ENCODE peak calls at places on chromosome 14, in ten cellular contexts. One of them, this sample, is unnamed.

GRCh38 chr14:25349269-25349668 is 299.3 kb upstream of the STXBP6 start:
- DNase-seq in K562: no peak
- DNase-seq in HepG2: no peak
- DNase-seq in suprapubic skin: no peak
- DNase-seq in GM12891: no peak
- DNase-seq in Panc1: no peak
- DNase-seq in SK-N-SH: no peak
- DNase-seq in stomach: no peak
- DNase-seq in HCT116: no peak
- DNase-seq in transverse colon: no peak
- DNase-seq in this sample: no peak

GRCh38 chr14:54653764-54654469 is 87.0 kb downstream of the SAMD4A start:
- DNase-seq in K562: no peak
- DNase-seq in HepG2: peak
- DNase-seq in suprapubic skin: no peak
- DNase-seq in GM12891: no peak
- DNase-seq in Panc1: no peak
- DNase-seq in SK-N-SH: no peak
- DNase-seq in stomach: no peak
- DNase-seq in HCT116: no peak
- DNase-seq in transverse colon: peak
- DNase-seq in this sample: no peak

GRCh38 chr14:96307434-96307833 is 51.4 kb downstream of the BDKRB1 start:
- DNase-seq in K562: no peak
- DNase-seq in HepG2: peak
- DNase-seq in suprapubic skin: no peak
- DNase-seq in GM12891: no peak
- DNase-seq in Panc1: no peak
- DNase-seq in SK-N-SH: no peak
- DNase-seq in stomach: no peak
- DNase-seq in HCT116: no peak
- DNase-seq in transverse colon: no peak
- DNase-seq in this sample: no peak

GRCh38 chr14:101128478-101129450 is 225.2 kb upstream of the RTL1 start:
- DNase-seq in K562: no peak
- DNase-seq in HepG2: no peak
- DNase-seq in suprapubic skin: peak
- DNase-seq in GM12891: no peak
- DNase-seq in Panc1: no peak
- DNase-seq in SK-N-SH: peak
- DNase-seq in stomach: peak
- DNase-seq in HCT116: no peak
- DNase-seq in transverse colon: no peak
- DNase-seq in this sample: peak

GRCh38 chr14:91373591-91374245 is 43.9 kb downstream of the CCDC88C start:
- DNase-seq in K562: no peak
- DNase-seq in HepG2: no peak
- DNase-seq in suprapubic skin: no peak
- DNase-seq in GM12891: peak
- DNase-seq in Panc1: no peak
- DNase-seq in SK-N-SH: peak
- DNase-seq in stomach: no peak
- DNase-seq in HCT116: no peak
- DNase-seq in transverse colon: no peak
- DNase-seq in this sample: no peak

GRCh38 chr14:50882932-50883826 is 11.3 kb downstream of the ABHD12B start:
- DNase-seq in K562: no peak
- DNase-seq in HepG2: no peak
- DNase-seq in suprapubic skin: no peak
- DNase-seq in GM12891: no peak
- DNase-seq in Panc1: no peak
- DNase-seq in SK-N-SH: no peak
- DNase-seq in stomach: peak
- DNase-seq in HCT116: no peak
- DNase-seq in transverse colon: peak
- DNase-seq in this sample: no peak

GRCh38 chr14:54105898-54106297 is 149.3 kb upstream of the BMP4 start:
- DNase-seq in K562: no peak
- DNase-seq in HepG2: no peak
- DNase-seq in suprapubic skin: no peak
- DNase-seq in GM12891: no peak
- DNase-seq in Panc1: no peak
- DNase-seq in SK-N-SH: no peak
- DNase-seq in stomach: peak
- DNase-seq in HCT116: peak
- DNase-seq in transverse colon: no peak
- DNase-seq in this sample: no peak

GRCh38 chr14:68941820-68942219 is 37.3 kb downstream of the ACTN1 start:
- DNase-seq in K562: no peak
- DNase-seq in HepG2: peak
- DNase-seq in suprapubic skin: no peak
- DNase-seq in GM12891: no peak
- DNase-seq in Panc1: no peak
- DNase-seq in SK-N-SH: no peak
- DNase-seq in stomach: peak
- DNase-seq in HCT116: no peak
- DNase-seq in transverse colon: peak
- DNase-seq in this sample: peak

GRCh38 chr14:73763396-73763795 is 49.2 kb upstream of the PNMA1 start:
- DNase-seq in K562: no peak
- DNase-seq in HepG2: peak
- DNase-seq in suprapubic skin: no peak
- DNase-seq in GM12891: no peak
- DNase-seq in Panc1: no peak
- DNase-seq in SK-N-SH: no peak
- DNase-seq in stomach: no peak
- DNase-seq in HCT116: no peak
- DNase-seq in transverse colon: peak
- DNase-seq in this sample: no peak

GRCh38 chr14:99602788-99603415 is 1.1 kb downstream of the CCDC85C start:
- DNase-seq in K562: no peak
- DNase-seq in HepG2: no peak
- DNase-seq in suprapubic skin: no peak
- DNase-seq in GM12891: no peak
- DNase-seq in Panc1: no peak
- DNase-seq in SK-N-SH: no peak
- DNase-seq in stomach: no peak
- DNase-seq in HCT116: no peak
- DNase-seq in transverse colon: no peak
- DNase-seq in this sample: no peak

GRCh38 chr14:61749264-61749663 is 13.0 kb upstream of the SNAPC1 start:
- DNase-seq in K562: peak
- DNase-seq in HepG2: no peak
- DNase-seq in suprapubic skin: no peak
- DNase-seq in GM12891: no peak
- DNase-seq in Panc1: no peak
- DNase-seq in SK-N-SH: no peak
- DNase-seq in stomach: no peak
- DNase-seq in HCT116: no peak
- DNase-seq in transverse colon: no peak
- DNase-seq in this sample: no peak

GRCh38 chr14:61749867-61750266 is 12.4 kb upstream of the SNAPC1 start:
- DNase-seq in K562: peak
- DNase-seq in HepG2: peak
- DNase-seq in suprapubic skin: no peak
- DNase-seq in GM12891: no peak
- DNase-seq in Panc1: no peak
- DNase-seq in SK-N-SH: no peak
- DNase-seq in stomach: no peak
- DNase-seq in HCT116: no peak
- DNase-seq in transverse colon: peak
- DNase-seq in this sample: no peak

GRCh38 chr14:61751475-61751989 is 10.7 kb upstream of the SNAPC1 start:
- DNase-seq in K562: no peak
- DNase-seq in HepG2: no peak
- DNase-seq in suprapubic skin: no peak
- DNase-seq in GM12891: no peak
- DNase-seq in Panc1: no peak
- DNase-seq in SK-N-SH: no peak
- DNase-seq in stomach: no peak
- DNase-seq in HCT116: no peak
- DNase-seq in transverse colon: no peak
- DNase-seq in this sample: no peak

GRCh38 chr14:61752626-61753025 is 9.6 kb upstream of the SNAPC1 start:
- DNase-seq in K562: no peak
- DNase-seq in HepG2: no peak
- DNase-seq in suprapubic skin: no peak
- DNase-seq in GM12891: no peak
- DNase-seq in Panc1: no peak
- DNase-seq in SK-N-SH: no peak
- DNase-seq in stomach: no peak
- DNase-seq in HCT116: no peak
- DNase-seq in transverse colon: no peak
- DNase-seq in this sample: no peak

GRCh38 chr14:61750708-61751474 is 11.3 kb upstream of the SNAPC1 start:
- DNase-seq in K562: peak
- DNase-seq in HepG2: no peak
- DNase-seq in suprapubic skin: peak
- DNase-seq in GM12891: peak
- DNase-seq in Panc1: no peak
- DNase-seq in SK-N-SH: peak
- DNase-seq in stomach: peak
- DNase-seq in HCT116: peak
- DNase-seq in transverse colon: peak
- DNase-seq in this sample: peak
- TF ChIP-seq POLR2AphosphoS5 in K562: peak
- TF ChIP-seq POLR2AphosphoS5 in HepG2: no peak
- TF ChIP-seq POLR2AphosphoS5 in suprapubic skin: no peak
- TF ChIP-seq POLR2AphosphoS5 in GM12891: peak
- TF ChIP-seq POLR2AphosphoS5 in Panc1: peak
- TF ChIP-seq POLR2AphosphoS5 in SK-N-SH: peak
- TF ChIP-seq POLR2AphosphoS5 in stomach: peak
- TF ChIP-seq POLR2AphosphoS5 in HCT116: peak
- TF ChIP-seq POLR2AphosphoS5 in transverse colon: peak
- TF ChIP-seq POLR2AphosphoS5 in this sample: no peak

DNA sequence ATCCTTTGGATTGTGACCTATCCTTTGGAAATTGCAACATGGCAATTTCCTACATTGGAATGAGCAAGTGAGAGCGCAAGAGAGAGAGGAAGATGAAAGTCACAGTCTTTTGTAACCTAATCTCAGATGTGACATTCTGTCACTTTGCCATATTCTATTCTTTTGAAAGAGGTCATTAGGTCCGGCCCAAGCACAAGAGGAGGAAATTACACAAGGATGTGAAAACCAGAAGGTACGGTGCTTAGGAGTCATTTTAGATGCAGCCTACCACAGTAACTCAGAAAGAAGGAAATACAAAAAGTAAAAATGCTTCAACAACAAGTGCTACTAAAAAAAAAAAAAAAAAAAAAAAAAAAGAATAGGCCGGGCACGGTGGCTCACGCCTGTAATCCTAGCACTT is 47.2 kb upstream of the SRP54 start:
- DNase-seq in K562: no peak
- DNase-seq in HepG2: peak
- DNase-seq in suprapubic skin: no peak
- DNase-seq in GM12891: no peak
- DNase-seq in Panc1: no peak
- DNase-seq in SK-N-SH: no peak
- DNase-seq in stomach: no peak
- DNase-seq in HCT116: no peak
- DNase-seq in transverse colon: no peak
- DNase-seq in this sample: no peak
- TF ChIP-seq POLR2AphosphoS5 in K562: no peak
- TF ChIP-seq POLR2AphosphoS5 in HepG2: no peak
- TF ChIP-seq POLR2AphosphoS5 in suprapubic skin: no peak
- TF ChIP-seq POLR2AphosphoS5 in GM12891: no peak
- TF ChIP-seq POLR2AphosphoS5 in Panc1: no peak
- TF ChIP-seq POLR2AphosphoS5 in SK-N-SH: no peak
- TF ChIP-seq POLR2AphosphoS5 in stomach: no peak
- TF ChIP-seq POLR2AphosphoS5 in HCT116: no peak
- TF ChIP-seq POLR2AphosphoS5 in transverse colon: no peak
- TF ChIP-seq POLR2AphosphoS5 in this sample: no peak

GRCh38 chr14:44606576-44606975 is 99.5 kb upstream of the FSCB start:
- DNase-seq in K562: no peak
- DNase-seq in HepG2: no peak
- DNase-seq in suprapubic skin: no peak
- DNase-seq in GM12891: no peak
- DNase-seq in Panc1: no peak
- DNase-seq in SK-N-SH: no peak
- DNase-seq in stomach: no peak
- DNase-seq in HCT116: no peak
- DNase-seq in transverse colon: no peak
- DNase-seq in this sample: no peak

GRCh38 chr14:44613061-44613712 is 106.1 kb upstream of the FSCB start:
- DNase-seq in K562: no peak
- DNase-seq in HepG2: no peak
- DNase-seq in suprapubic skin: no peak
- DNase-seq in GM12891: no peak
- DNase-seq in Panc1: no peak
- DNase-seq in SK-N-SH: no peak
- DNase-seq in stomach: no peak
- DNase-seq in HCT116: no peak
- DNase-seq in transverse colon: no peak
- DNase-seq in this sample: no peak

GRCh38 chr14:44609201-44609600 is 102.1 kb upstream of the FSCB start:
- DNase-seq in K562: no peak
- DNase-seq in HepG2: no peak
- DNase-seq in suprapubic skin: no peak
- DNase-seq in GM12891: no peak
- DNase-seq in Panc1: no peak
- DNase-seq in SK-N-SH: no peak
- DNase-seq in stomach: no peak
- DNase-seq in HCT116: no peak
- DNase-seq in transverse colon: no peak
- DNase-seq in this sample: no peak

GRCh38 chr14:44612002-44612401 is 104.9 kb upstream of the FSCB start:
- DNase-seq in K562: no peak
- DNase-seq in HepG2: no peak
- DNase-seq in suprapubic skin: no peak
- DNase-seq in GM12891: no peak
- DNase-seq in Panc1: no peak
- DNase-seq in SK-N-SH: no peak
- DNase-seq in stomach: no peak
- DNase-seq in HCT116: no peak
- DNase-seq in transverse colon: no peak
- DNase-seq in this sample: no peak

DNA sequence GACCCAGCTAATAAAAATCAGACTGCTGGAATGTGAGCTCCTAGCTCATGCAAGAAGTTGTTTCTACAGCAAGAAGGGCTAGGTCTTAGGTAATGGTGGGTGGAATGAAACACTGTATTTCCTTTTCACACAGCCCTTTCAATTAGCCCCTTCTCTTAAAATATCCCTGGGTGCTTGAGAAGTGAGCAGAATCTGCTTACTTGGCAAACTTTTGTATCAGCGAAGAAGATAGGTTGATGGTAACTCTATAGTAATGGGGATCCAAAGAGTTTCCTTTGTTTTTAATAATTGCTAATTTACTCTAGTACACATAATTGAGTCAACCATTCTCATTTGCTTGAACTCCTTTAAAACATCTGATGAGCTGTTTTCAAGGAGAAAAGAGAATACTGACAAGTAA is 100.6 kb upstream of the FSCB start:
- DNase-seq in K562: no peak
- DNase-seq in HepG2: no peak
- DNase-seq in suprapubic skin: no peak
- DNase-seq in GM12891: no peak
- DNase-seq in Panc1: no peak
- DNase-seq in SK-N-SH: no peak
- DNase-seq in stomach: no peak
- DNase-seq in HCT116: no peak
- DNase-seq in transverse colon: no peak
- DNase-seq in this sample: no peak
- TF ChIP-seq POLR2AphosphoS5 in K562: no peak
- TF ChIP-seq POLR2AphosphoS5 in HepG2: no peak
- TF ChIP-seq POLR2AphosphoS5 in suprapubic skin: no peak
- TF ChIP-seq POLR2AphosphoS5 in GM12891: no peak
- TF ChIP-seq POLR2AphosphoS5 in Panc1: no peak
- TF ChIP-seq POLR2AphosphoS5 in SK-N-SH: no peak
- TF ChIP-seq POLR2AphosphoS5 in stomach: no peak
- TF ChIP-seq POLR2AphosphoS5 in HCT116: no peak
- TF ChIP-seq POLR2AphosphoS5 in transverse colon: no peak
- TF ChIP-seq POLR2AphosphoS5 in this sample: no peak

GRCh38 chr14:103118019-103118662 is 5.1 kb upstream of the TNFAIP2 start:
- DNase-seq in K562: peak
- DNase-seq in HepG2: no peak
- DNase-seq in suprapubic skin: no peak
- DNase-seq in GM12891: no peak
- DNase-seq in Panc1: no peak
- DNase-seq in SK-N-SH: no peak
- DNase-seq in stomach: no peak
- DNase-seq in HCT116: no peak
- DNase-seq in transverse colon: peak
- DNase-seq in this sample: no peak
- TF ChIP-seq POLR2AphosphoS5 in K562: no peak
- TF ChIP-seq POLR2AphosphoS5 in HepG2: no peak
- TF ChIP-seq POLR2AphosphoS5 in suprapubic skin: no peak
- TF ChIP-seq POLR2AphosphoS5 in GM12891: no peak
- TF ChIP-seq POLR2AphosphoS5 in Panc1: no peak
- TF ChIP-seq POLR2AphosphoS5 in SK-N-SH: no peak
- TF ChIP-seq POLR2AphosphoS5 in stomach: peak
- TF ChIP-seq POLR2AphosphoS5 in HCT116: no peak
- TF ChIP-seq POLR2AphosphoS5 in transverse colon: peak
- TF ChIP-seq POLR2AphosphoS5 in this sample: peak